ENCODE peak calls at places on chromosomes 6 and 20, in eight cellular contexts. G, I, J, Z, A, N, F and V are unnamed samples. For H3K27me3, the result is how much of the 10 kb centered on the place peaks cover.

GRCh38 chr6:158016571-158017383 is 35.1 kb downstream of the SYNJ2 start:
- DNase-seq in G (no peak), I (no peak), J (no peak), Z (no peak), A (no peak), N (peak), F (no peak), V (peak)

GRCh38 chr6:97586344-97586743 is 303.3 kb upstream of the MMS22L start:
- DNase-seq in G (no peak), I (no peak), J (peak), Z (no peak), A (no peak), N (no peak), F (no peak), V (no peak)

GRCh38 chr6:87093651-87094050 is 1.3 kb downstream of the CGA start:
- DNase-seq in G (no peak), I (no peak), J (no peak), Z (no peak), A (no peak), N (no peak), F (no peak), V (no peak)

GRCh38 chr6:14141531-14141930 is 24.0 kb downstream of the CD83 start:
- DNase-seq in G (no peak), I (no peak), J (no peak), Z (no peak), A (no peak), N (no peak), F (no peak), V (no peak)

GRCh38 chr6:151702851-151703629 is 104.4 kb upstream of the ESR1 start:
- DNase-seq in G (no peak), I (no peak), J (no peak), Z (no peak), A (no peak), N (no peak), F (no peak), V (no peak)

GRCh38 chr6:104955491-104955890 is 1.4 kb upstream of the LIN28B start:
- DNase-seq in G (no peak), I (no peak), J (no peak), Z (no peak), A (no peak), N (no peak), F (no peak), V (no peak)

GRCh38 chr6:16514249-16514648 is 247.0 kb downstream of the ATXN1 start:
- DNase-seq in G (no peak), I (no peak), J (peak), Z (peak), A (no peak), N (no peak), F (no peak), V (no peak)

GRCh38 chr6:97174471-97174870 is 108.5 kb downstream of the MMS22L start:
- DNase-seq in G (no peak), I (no peak), J (no peak), Z (no peak), A (no peak), N (no peak), F (no peak), V (no peak)

GRCh38 chr20:18272451-18272850 is 15.9 kb upstream of the ZNF133 start:
- DNase-seq in G (no peak), I (no peak), J (peak), Z (no peak), A (no peak), N (no peak), F (no peak), V (no peak)

GRCh38 chr6:11806561-11807317 is 28.1 kb upstream of the ADTRP start:
- DNase-seq in G (no peak), I (no peak), J (no peak), Z (no peak), A (no peak), N (no peak), F (no peak), V (no peak)

GRCh38 chr6:151738267-151738666 is 69.2 kb upstream of the ESR1 start:
- DNase-seq in G (no peak), I (no peak), J (no peak), Z (no peak), A (no peak), N (no peak), F (no peak), V (no peak)

GRCh38 chr20:61640171-61640570 is 388.1 kb downstream of the CDH4 start:
- DNase-seq in G (no peak), I (no peak), J (no peak), Z (no peak), A (no peak), N (no peak), F (no peak), V (peak)

GRCh38 chr20:841568-842546 is 8.3 kb downstream of the FAM110A start:
- DNase-seq in G (peak), I (no peak), J (no peak), Z (peak), A (no peak), N (no peak), F (no peak), V (no peak)

GRCh38 chr6:131061041-131061770 is 1.8 kb downstream of the EPB41L2 start:
- DNase-seq in G (no peak), I (no peak), J (peak), Z (no peak), A (no peak), N (no peak), F (no peak), V (no peak)

GRCh38 chr6:6916598-6916997 is 191.2 kb upstream of the RREB1 start:
- DNase-seq in G (no peak), I (no peak), J (no peak), Z (no peak), A (no peak), N (no peak), F (no peak), V (no peak)

GRCh38 chr6:13441778-13442177 is 45.6 kb downstream of the GFOD1 start:
- DNase-seq in G (no peak), I (no peak), J (no peak), Z (no peak), A (no peak), N (no peak), F (no peak), V (no peak)

GRCh38 chr6:89530982-89531381 is 98.0 kb downstream of the ANKRD6 start:
- DNase-seq in G (no peak), I (no peak), J (no peak), Z (no peak), A (no peak), N (peak), F (no peak), V (no peak)

GRCh38 chr6:101079696-101080270 is 198.7 kb upstream of the ASCC3 start:
- DNase-seq in G (no peak), I (no peak), J (no peak), Z (no peak), A (no peak), N (no peak), F (no peak), V (no peak)

GRCh38 chr20:958936-959815 is 42.9 kb downstream of the RSPO4 start:
- DNase-seq in G (no peak), I (no peak), J (no peak), Z (no peak), A (no peak), N (no peak), F (no peak), V (no peak)

GRCh38 chr6:27873101-27874030 is 38.8 kb downstream of the OR2B2 start:
- DNase-seq in G (peak), I (no peak), J (no peak), Z (peak), A (no peak), N (no peak), F (no peak), V (peak)

GRCh38 chr6:153101461-153101860 is 29.6 kb downstream of the RGS17 start:
- DNase-seq in G (no peak), I (no peak), J (no peak), Z (no peak), A (no peak), N (no peak), F (no peak), V (no peak)

DNA sequence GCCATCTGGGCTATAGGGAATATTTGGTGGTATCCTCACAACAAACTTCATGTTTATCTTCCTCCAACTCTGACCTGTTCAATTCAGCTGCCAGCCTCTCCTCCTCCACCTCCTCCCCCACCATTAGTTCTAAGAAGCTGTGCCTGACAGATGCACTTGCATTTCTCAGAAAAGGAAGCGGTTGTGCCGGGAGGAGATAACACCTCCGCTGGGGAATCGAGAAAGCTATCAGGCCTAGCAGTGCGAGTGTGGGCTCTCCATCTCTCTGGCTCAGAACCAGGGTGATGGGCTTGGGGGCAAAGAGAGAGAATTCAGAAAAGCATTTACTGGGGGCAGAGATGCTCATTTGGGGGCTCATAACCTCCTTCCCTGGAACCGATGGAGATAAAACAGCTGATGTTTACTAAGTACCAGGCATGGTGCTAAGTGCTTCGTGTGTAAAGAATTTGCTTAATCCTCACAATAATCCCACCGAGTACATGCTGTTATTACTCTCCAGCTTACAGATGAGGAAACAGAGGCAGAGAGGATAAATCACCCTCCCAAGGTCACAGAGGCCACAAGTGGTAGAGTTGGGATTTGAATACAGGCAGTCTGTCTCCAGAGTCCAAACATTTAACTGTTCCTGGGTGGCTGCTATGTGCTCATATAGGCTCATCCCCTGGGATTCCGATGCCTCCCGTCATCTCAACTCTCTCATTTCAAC is 38.3 kb downstream of the COX4I2 start:
- DNase-seq in G (no peak), I (no peak), J (no peak), Z (no peak), A (peak), N (no peak), F (no peak), V (no peak)
- H3K4me3 ChIP-seq in G (peak), I (peak), J (no peak), Z (no peak), A (no peak), N (no peak), F (no peak), V (no peak)

GRCh38 chr6:33877982-33878381 is 74.2 kb upstream of the MLN start:
- DNase-seq in G (no peak), I (no peak), J (no peak), Z (peak), A (no peak), N (no peak), F (no peak), V (no peak)
- H3K27me3 ChIP-seq in G (under half), I (under half), J (half or more), Z (under half), A (under half), N (under half), F (under half), V (under half)

GRCh38 chr6:5132741-5133140 is 47.6 kb downstream of the PPP1R3G start:
- DNase-seq in G (peak), I (no peak), J (no peak), Z (peak), A (peak), N (peak), F (peak), V (no peak)
- TF ChIP-seq POLR2A in G (no peak), I (no peak), J (no peak), Z (no peak), A (no peak), N (no peak), F (no peak), V (no peak)

GRCh38 chr20:52457826-52458225 is 266.2 kb upstream of the ZFP64 start:
- DNase-seq in G (no peak), I (no peak), J (no peak), Z (no peak), A (no peak), N (no peak), F (no peak), V (no peak)
- H3K4me3 ChIP-seq in G (no peak), I (no peak), J (no peak), Z (no peak), A (no peak), N (no peak), F (no peak), V (no peak)

GRCh38 chr6:169082093-169082492 is 171.6 kb downstream of the THBS2 start:
- DNase-seq in G (no peak), I (no peak), J (no peak), Z (no peak), A (no peak), N (no peak), F (no peak), V (no peak)
- H3K27me3 ChIP-seq in G (under half), I (under half), J (under half), Z (under half), A (under half), N (under half), F (under half), V (under half)